ENCODE peak calls at places on chromosome 5, in four cellular contexts. B is GM12891; G is CD4-positive, alpha-beta T cell; W is sigmoid colon. C is an unnamed sample.

GRCh38 chr5:133247881-133248642 is 196.2 kb downstream of the HSPA4 start:
- DNase-seq in B (no peak), G (no peak), W (no peak), C (no peak)

GRCh38 chr5:147467973-147468508 is 41.8 kb downstream of the DPYSL3 start:
- DNase-seq in B (no peak), G (no peak), W (no peak), C (no peak)

GRCh38 chr5:107285772-107286171 is 385.0 kb downstream of the EFNA5 start:
- DNase-seq in B (no peak), G (no peak), W (no peak), C (no peak)

GRCh38 chr5:150289551-150290390 is at the start of gene CAMK2A:
- DNase-seq in B (no peak), G (no peak), W (no peak), C (no peak)

GRCh38 chr5:137431051-137431450 is 68.1 kb downstream of the SPOCK1 start:
- DNase-seq in B (no peak), G (no peak), W (no peak), C (no peak)

GRCh38 chr5:171475551-171476035 is 56.1 kb downstream of the FGF18 start:
- DNase-seq in B (no peak), G (no peak), W (no peak), C (no peak)

GRCh38 chr5:77300457-77300856 is 90.0 kb downstream of the PDE8B start:
- DNase-seq in B (no peak), G (no peak), W (no peak), C (no peak)

GRCh38 chr5:68344447-68345111 is 129.0 kb downstream of the PIK3R1 start:
- DNase-seq in B (no peak), G (no peak), W (no peak), C (no peak)

GRCh38 chr5:172085738-172086137 is 79.3 kb upstream of the FBXW11 start:
- DNase-seq in B (no peak), G (no peak), W (peak; percentile 28), C (no peak)

GRCh38 chr5:146754621-146755020 is 123.9 kb downstream of the PPP2R2B start:
- DNase-seq in B (no peak), G (no peak), W (no peak), C (no peak)

GRCh38 chr5:178770621-178771020 is 40.2 kb upstream of the ZNF354A start:
- DNase-seq in B (no peak), G (no peak), W (peak; percentile 15), C (no peak)

GRCh38 chr5:173238312-173239232 is 3.6 kb upstream of the NKX2-5 start:
- DNase-seq in B (no peak), G (no peak), W (no peak), C (no peak)

GRCh38 chr5:180810210-180811011 is 7.8 kb upstream of the MGAT1 start:
- DNase-seq in B (peak; percentile 81), G (peak; percentile 95), W (peak; percentile 98), C (peak; percentile 90)

GRCh38 chr5:143248822-143249579 is 154.5 kb downstream of the NR3C1 start:
- DNase-seq in B (no peak), G (no peak), W (no peak), C (no peak)

GRCh38 chr5:138824516-138824915 is 50.6 kb downstream of the LRRTM2 start:
- DNase-seq in B (no peak), G (no peak), W (no peak), C (no peak)

GRCh38 chr5:32443541-32444190 is 874 bp downstream of the ZFR start:
- DNase-seq in B (peak; percentile 43), G (peak; percentile 34), W (no peak), C (peak; percentile 39)

GRCh38 chr5:58631895-58632294 is 49.0 kb downstream of the RAB3C start:
- DNase-seq in B (no peak), G (no peak), W (no peak), C (no peak)

GRCh38 chr5:165805756-165806155 is 2300.3 kb downstream of the MAT2B start:
- DNase-seq in B (no peak), G (no peak), W (no peak), C (no peak)

GRCh38 chr5:912356-913091 is 19.8 kb downstream of the TRIP13 start:
- DNase-seq in B (no peak), G (peak; percentile 79), W (no peak), C (peak; percentile 88)

GRCh38 chr5:30505014-30505886 is 688.2 kb upstream of the CDH6 start:
- DNase-seq in B (no peak), G (no peak), W (no peak), C (no peak)

GRCh38 chr5:154138701-154139100 is 51.8 kb upstream of the GALNT10 start:
- DNase-seq in B (no peak), G (no peak), W (peak; percentile 71), C (no peak)

GRCh38 chr5:177372534-177372896 is 11.7 kb upstream of the SLC34A1 start:
- DNase-seq in B (no peak), G (no peak), W (no peak), C (no peak)

GRCh38 chr5:141369994-141370848 is at the start of gene PCDHGB3:
- DNase-seq in B (peak; percentile 43), G (no peak), W (no peak), C (no peak)

C was measured in T-helper 22 cell.